ENCODE peak calls at places on chromosome 9, in five cellular contexts. One of them, this sample, is unnamed.
A peak's percentile ranks its signal among the peaks of the same experiment; 100 is the strongest.

GRCh38 chr9:136044971-136045594 is 50.0 kb downstream of the NACC2 start:
- DNase-seq in tibial nerve: no peak
- DNase-seq in lower lobe of right lung: no peak
- DNase-seq in endothelial cell of umbilical vein: no peak
- DNase-seq in IMR-90: no peak
- DNase-seq in this sample: no peak

GRCh38 chr9:94160594-94161501 is 76.6 kb downstream of the PTPDC1 start:
- DNase-seq in tibial nerve: no peak
- DNase-seq in endothelial cell of umbilical vein: no peak
- DNase-seq in lower lobe of right lung: no peak
- DNase-seq in IMR-90: no peak
- DNase-seq in this sample: no peak

GRCh38 chr9:97561501-97561900 is 60.0 kb downstream of the TMOD1 start:
- DNase-seq in IMR-90: no peak
- DNase-seq in tibial nerve: no peak
- DNase-seq in endothelial cell of umbilical vein: no peak
- DNase-seq in lower lobe of right lung: no peak
- DNase-seq in this sample: no peak

GRCh38 chr9:77532607-77533006 is 115.5 kb downstream of the GNA14 start:
- DNase-seq in tibial nerve: no peak
- DNase-seq in lower lobe of right lung: no peak
- DNase-seq in IMR-90: no peak
- DNase-seq in endothelial cell of umbilical vein: no peak
- DNase-seq in this sample: no peak

GRCh38 chr9:15121591-15121990 is 185.4 kb downstream of the TTC39B start:
- DNase-seq in endothelial cell of umbilical vein: no peak
- DNase-seq in tibial nerve: no peak
- DNase-seq in lower lobe of right lung: no peak
- DNase-seq in IMR-90: no peak
- DNase-seq in this sample: no peak

GRCh38 chr9:124812401-124813016 is 35.6 kb downstream of the OLFML2A start:
- DNase-seq in endothelial cell of umbilical vein: no peak
- DNase-seq in IMR-90: peak; percentile 99
- DNase-seq in lower lobe of right lung: no peak
- DNase-seq in tibial nerve: peak; percentile 33
- DNase-seq in this sample: no peak

GRCh38 chr9:763692-764091 is 77.8 kb upstream of the DMRT1 start:
- DNase-seq in tibial nerve: no peak
- DNase-seq in lower lobe of right lung: no peak
- DNase-seq in IMR-90: no peak
- DNase-seq in endothelial cell of umbilical vein: no peak
- DNase-seq in this sample: no peak

GRCh38 chr9:97752274-97752673 is 55.1 kb upstream of the XPA start:
- DNase-seq in tibial nerve: no peak
- DNase-seq in lower lobe of right lung: no peak
- DNase-seq in IMR-90: no peak
- DNase-seq in endothelial cell of umbilical vein: no peak
- DNase-seq in this sample: no peak

GRCh38 chr9:82127993-82128710 is 139.6 kb downstream of the SPATA31D1 start:
- DNase-seq in tibial nerve: no peak
- DNase-seq in lower lobe of right lung: no peak
- DNase-seq in endothelial cell of umbilical vein: no peak
- DNase-seq in IMR-90: no peak
- DNase-seq in this sample: no peak

GRCh38 chr9:78769684-78770083 is 472.8 kb downstream of the PSAT1 start:
- DNase-seq in tibial nerve: no peak
- DNase-seq in lower lobe of right lung: no peak
- DNase-seq in endothelial cell of umbilical vein: no peak
- DNase-seq in IMR-90: no peak
- DNase-seq in this sample: no peak

GRCh38 chr9:7298123-7298522 is 501.5 kb downstream of the DMAC1 start:
- DNase-seq in lower lobe of right lung: no peak
- DNase-seq in tibial nerve: no peak
- DNase-seq in endothelial cell of umbilical vein: no peak
- DNase-seq in IMR-90: no peak
- DNase-seq in this sample: no peak

GRCh38 chr9:19875291-19875910 is 86.6 kb upstream of the SLC24A2 start:
- DNase-seq in IMR-90: no peak
- DNase-seq in endothelial cell of umbilical vein: no peak
- DNase-seq in lower lobe of right lung: no peak
- DNase-seq in tibial nerve: no peak
- DNase-seq in this sample: no peak

GRCh38 chr9:93962561-93963440 is 7.6 kb upstream of the BARX1 start:
- DNase-seq in endothelial cell of umbilical vein: peak; percentile 87
- DNase-seq in lower lobe of right lung: peak; percentile 85
- DNase-seq in IMR-90: peak; percentile 78
- DNase-seq in tibial nerve: peak; percentile 63
- DNase-seq in this sample: peak; percentile 61

GRCh38 chr9:18493361-18494015 is 19.5 kb downstream of the ADAMTSL1 start:
- DNase-seq in endothelial cell of umbilical vein: peak; percentile 29
- DNase-seq in IMR-90: peak; percentile 45
- DNase-seq in tibial nerve: no peak
- DNase-seq in lower lobe of right lung: no peak
- DNase-seq in this sample: no peak

GRCh38 chr9:123568691-123569342 is 212.8 kb downstream of the CRB2 start:
- DNase-seq in IMR-90: peak; percentile 50
- DNase-seq in tibial nerve: no peak
- DNase-seq in endothelial cell of umbilical vein: peak; percentile 68
- DNase-seq in lower lobe of right lung: no peak
- DNase-seq in this sample: no peak

GRCh38 chr9:82560457-82560904 is 502.5 kb downstream of the RASEF start:
- DNase-seq in tibial nerve: no peak
- DNase-seq in endothelial cell of umbilical vein: no peak
- DNase-seq in IMR-90: no peak
- DNase-seq in lower lobe of right lung: peak; percentile 56
- DNase-seq in this sample: no peak

GRCh38 chr9:137295313-137296213 is 6.5 kb downstream of the NRARP start:
- DNase-seq in lower lobe of right lung: no peak
- DNase-seq in endothelial cell of umbilical vein: peak; percentile 43
- DNase-seq in IMR-90: no peak
- DNase-seq in tibial nerve: no peak
- DNase-seq in this sample: peak; percentile 49

GRCh38 chr9:113220467-113221002 is 542 bp downstream of the FKBP15 start:
- DNase-seq in lower lobe of right lung: no peak
- DNase-seq in IMR-90: no peak
- DNase-seq in endothelial cell of umbilical vein: no peak
- DNase-seq in tibial nerve: no peak
- DNase-seq in this sample: no peak

GRCh38 chr9:7234144-7234543 is 476.4 kb downstream of the KDM4C start:
- DNase-seq in endothelial cell of umbilical vein: peak; percentile 43
- DNase-seq in lower lobe of right lung: no peak
- DNase-seq in tibial nerve: no peak
- DNase-seq in IMR-90: peak; percentile 22
- DNase-seq in this sample: no peak

GRCh38 chr9:109098960-109099308 is 20.8 kb downstream of the TMEM245 start:
- DNase-seq in tibial nerve: no peak
- DNase-seq in IMR-90: no peak
- DNase-seq in endothelial cell of umbilical vein: no peak
- DNase-seq in lower lobe of right lung: no peak
- DNase-seq in this sample: no peak

GRCh38 chr9:136312436-136312835 is 8.5 kb upstream of the CCDC187 start:
- DNase-seq in lower lobe of right lung: no peak
- DNase-seq in tibial nerve: no peak
- DNase-seq in IMR-90: peak; percentile 58
- DNase-seq in endothelial cell of umbilical vein: peak; percentile 51
- DNase-seq in this sample: peak; percentile 12

GRCh38 chr9:130940693-130941576 is 1.9 kb upstream of the FIBCD1 start:
- DNase-seq in endothelial cell of umbilical vein: peak; percentile 44
- DNase-seq in IMR-90: peak; percentile 15
- DNase-seq in tibial nerve: peak; percentile 34
- DNase-seq in lower lobe of right lung: peak; percentile 83
- DNase-seq in this sample: peak; percentile 49

GRCh38 chr9:89661391-89661949 is 56.7 kb downstream of the GADD45G start:
- DNase-seq in tibial nerve: no peak
- DNase-seq in endothelial cell of umbilical vein: no peak
- DNase-seq in lower lobe of right lung: peak; percentile 66
- DNase-seq in IMR-90: no peak
- DNase-seq in this sample: no peak

GRCh38 chr9:22043928-22044327 is 34.8 kb upstream of the CDKN2B start:
- DNase-seq in endothelial cell of umbilical vein: no peak
- DNase-seq in lower lobe of right lung: no peak
- DNase-seq in tibial nerve: no peak
- DNase-seq in IMR-90: no peak
- DNase-seq in this sample: no peak

GRCh38 chr9:91807640-91808246 is 142.3 kb downstream of the ROR2 start:
- DNase-seq in lower lobe of right lung: no peak
- DNase-seq in IMR-90: peak; percentile 69
- DNase-seq in endothelial cell of umbilical vein: no peak
- DNase-seq in tibial nerve: no peak
- DNase-seq in this sample: no peak

GRCh38 chr9:94772654-94773303 is 46.3 kb downstream of the AOPEP start:
- DNase-seq in tibial nerve: no peak
- DNase-seq in lower lobe of right lung: no peak
- DNase-seq in endothelial cell of umbilical vein: no peak
- DNase-seq in IMR-90: peak; percentile 86
- DNase-seq in this sample: no peak

GRCh38 chr9:93666279-93666784 is 89.9 kb downstream of the PHF2 start:
- DNase-seq in lower lobe of right lung: peak; percentile 10
- DNase-seq in IMR-90: no peak
- DNase-seq in endothelial cell of umbilical vein: no peak
- DNase-seq in tibial nerve: no peak
- DNase-seq in this sample: no peak

GRCh38 chr9:100498592-100498991 is 25.6 kb downstream of the TMEFF1 start:
- DNase-seq in lower lobe of right lung: no peak
- DNase-seq in IMR-90: peak; percentile 61
- DNase-seq in tibial nerve: no peak
- DNase-seq in endothelial cell of umbilical vein: no peak
- DNase-seq in this sample: no peak

GRCh38 chr9:79026311-79026710 is 545.5 kb upstream of the TLE4 start:
- DNase-seq in endothelial cell of umbilical vein: peak; percentile 2
- DNase-seq in IMR-90: no peak
- DNase-seq in lower lobe of right lung: no peak
- DNase-seq in tibial nerve: no peak
- DNase-seq in this sample: no peak

GRCh38 chr9:89463986-89464901 is 33.7 kb downstream of the SEMA4D start:
- DNase-seq in IMR-90: no peak
- DNase-seq in endothelial cell of umbilical vein: no peak
- DNase-seq in tibial nerve: no peak
- DNase-seq in lower lobe of right lung: no peak
- DNase-seq in this sample: peak; percentile 89

GRCh38 chr9:115777610-115778009 is 376.0 kb upstream of the PAPPA start:
- DNase-seq in tibial nerve: no peak
- DNase-seq in IMR-90: no peak
- DNase-seq in lower lobe of right lung: no peak
- DNase-seq in endothelial cell of umbilical vein: no peak
- DNase-seq in this sample: no peak

GRCh38 chr9:133967024-133967741 is 24.9 kb downstream of the VAV2 start:
- DNase-seq in lower lobe of right lung: no peak
- DNase-seq in endothelial cell of umbilical vein: no peak
- DNase-seq in tibial nerve: no peak
- DNase-seq in IMR-90: no peak
- DNase-seq in this sample: no peak

GRCh38 chr9:135749171-135750045 is 47.4 kb downstream of the KCNT1 start:
- DNase-seq in lower lobe of right lung: no peak
- DNase-seq in IMR-90: no peak
- DNase-seq in endothelial cell of umbilical vein: no peak
- DNase-seq in tibial nerve: no peak
- DNase-seq in this sample: no peak

GRCh38 chr9:99071313-99072039 is 33.4 kb upstream of the TGFBR1 start:
- DNase-seq in lower lobe of right lung: no peak
- DNase-seq in endothelial cell of umbilical vein: peak; percentile 55
- DNase-seq in IMR-90: peak; percentile 48
- DNase-seq in tibial nerve: no peak
- DNase-seq in this sample: no peak
- H3K27ac ChIP-seq in lower lobe of right lung: peak overlapping the region; percentile 28
- H3K27ac ChIP-seq in endothelial cell of umbilical vein: no peak overlapping the region
- H3K27ac ChIP-seq in IMR-90: no peak overlapping the region
- H3K27ac ChIP-seq in tibial nerve: peak overlapping the region; percentile 48
- H3K27ac ChIP-seq in this sample: no peak overlapping the region

DNA sequence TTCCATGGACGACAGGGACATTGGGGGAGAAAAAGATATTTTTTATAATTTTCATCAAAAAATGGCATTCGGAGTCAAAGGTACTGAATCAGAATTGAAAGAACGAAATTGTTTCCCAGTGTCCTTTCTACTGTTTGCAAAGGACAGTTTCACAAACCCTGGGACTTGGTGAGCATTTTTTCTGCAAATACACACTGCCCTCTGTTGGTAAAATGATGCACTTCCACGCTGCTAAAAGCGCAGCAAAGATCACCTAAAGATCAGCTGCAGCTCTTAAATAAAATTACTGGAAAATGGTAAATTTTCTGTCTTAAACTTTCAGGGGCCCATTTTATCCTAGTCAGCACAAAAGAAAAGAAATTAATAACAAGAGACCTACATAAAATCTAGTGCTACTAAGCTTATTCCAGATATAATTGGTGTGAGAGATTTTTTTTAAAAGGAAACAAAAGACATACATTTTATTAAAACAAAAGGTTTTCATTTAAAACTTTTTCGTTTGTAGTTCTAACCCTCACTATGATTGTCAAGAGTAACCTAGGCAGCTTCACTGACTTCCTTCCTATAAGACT is 566.0 kb downstream of the CAAP1 start:
- DNase-seq in tibial nerve: no peak
- DNase-seq in endothelial cell of umbilical vein: peak; percentile 83
- DNase-seq in IMR-90: peak; percentile 81
- DNase-seq in lower lobe of right lung: no peak
- DNase-seq in this sample: no peak
- H3K4me3 ChIP-seq in tibial nerve: no peak overlapping the region
- H3K4me3 ChIP-seq in endothelial cell of umbilical vein: no peak overlapping the region
- H3K4me3 ChIP-seq in IMR-90: no peak overlapping the region
- H3K4me3 ChIP-seq in lower lobe of right lung: no peak overlapping the region
- H3K4me3 ChIP-seq in this sample: no peak overlapping the region

GRCh38 chr9:38019731-38020130 is 49.3 kb downstream of the SHB start:
- DNase-seq in endothelial cell of umbilical vein: peak; percentile 48
- DNase-seq in lower lobe of right lung: no peak
- DNase-seq in tibial nerve: no peak
- DNase-seq in IMR-90: peak; percentile 44
- DNase-seq in this sample: no peak
- H3K27ac ChIP-seq in endothelial cell of umbilical vein: peak overlapping the region; percentile 80
- H3K27ac ChIP-seq in lower lobe of right lung: no peak overlapping the region
- H3K27ac ChIP-seq in tibial nerve: peak overlapping the region; percentile 58
- H3K27ac ChIP-seq in IMR-90: peak overlapping the region; percentile 92
- H3K27ac ChIP-seq in this sample: no peak overlapping the region

DNA sequence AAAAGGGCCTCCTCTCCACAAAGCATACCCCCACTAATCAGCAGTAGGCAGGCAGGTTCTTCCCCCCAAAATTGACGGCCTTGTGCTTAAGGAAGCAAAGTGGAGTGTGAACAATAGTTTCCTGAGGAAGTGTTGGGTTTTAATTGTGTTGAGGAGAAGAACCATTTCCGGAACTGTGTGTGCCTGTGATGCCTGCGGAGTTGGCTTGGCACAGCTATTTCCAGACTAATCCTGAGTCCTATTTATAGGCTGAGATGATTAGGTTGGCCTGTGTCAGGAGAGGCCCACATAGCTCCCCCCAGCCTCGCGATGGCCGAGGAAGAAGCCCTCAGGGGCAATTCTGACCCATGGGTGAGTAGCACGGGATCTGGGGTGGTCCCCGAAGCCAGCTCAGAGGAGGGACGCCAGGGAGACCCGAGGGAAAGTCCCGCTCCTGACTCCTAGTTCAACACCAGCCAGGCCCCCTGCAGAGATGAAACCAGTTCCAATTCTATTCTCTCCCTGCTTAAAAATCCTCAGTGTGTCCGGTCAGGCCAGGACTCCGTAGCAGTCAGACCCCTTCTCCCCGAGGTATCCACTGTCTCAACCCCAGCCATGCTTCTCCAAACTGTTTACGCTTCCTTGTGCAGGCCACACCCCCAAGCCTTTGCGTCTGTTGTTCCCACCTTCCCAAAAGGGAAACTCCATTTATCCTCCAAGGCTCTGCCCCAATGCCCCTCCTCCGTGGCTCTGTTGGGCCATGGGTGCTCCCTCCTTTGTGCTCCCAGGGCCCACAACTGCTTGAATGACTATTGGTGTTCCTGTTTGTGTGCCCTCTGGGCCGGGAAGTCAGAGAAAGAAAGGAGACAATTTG is 18.1 kb downstream of the GSN start:
- DNase-seq in lower lobe of right lung: peak; percentile 67
- DNase-seq in tibial nerve: peak; percentile 52
- DNase-seq in IMR-90: peak; percentile 56
- DNase-seq in endothelial cell of umbilical vein: peak; percentile 96
- DNase-seq in this sample: no peak
- H3K4me3 ChIP-seq in lower lobe of right lung: peak overlapping the region; percentile 30
- H3K4me3 ChIP-seq in tibial nerve: no peak overlapping the region
- H3K4me3 ChIP-seq in IMR-90: no peak overlapping the region
- H3K4me3 ChIP-seq in endothelial cell of umbilical vein: no peak overlapping the region
- H3K4me3 ChIP-seq in this sample: no peak overlapping the region

This sample was measured in CD8-positive, alpha-beta memory T cell.